ENCODE peak calls at places on chromosomes 4 and X, in eight cellular contexts. S is central memory CD4-positive, alpha-beta T cell; W is PC-3; F is CD8-positive, alpha-beta memory T cell; T is activated CD4-positive, alpha-beta T cell treated with anti-CD3 and anti-CD28 coated beads, Interleukin-2, amount 10 ng/mL, durations not matched to agents 7 days and 5 days; A is AG20443; L is endothelial cell; M is activated CD4-positive, alpha-beta memory T cell treated with anti-CD3 and anti-CD28 coated beads for 36 hours. V is an unnamed sample.
A peak's percentile ranks its signal among the peaks of the same experiment; 100 is the strongest.

GRCh38 chrX:15059488-15059887 is 186.3 kb downstream of the MOSPD2 start:
- DNase-seq in W (peak; percentile 7), A (peak; percentile 7), F (no peak), S (no peak), T (no peak), L (no peak), M (no peak), V (no peak)

GRCh38 chr4:168995537-168996295 is 14.3 kb downstream of the CBR4 start:
- DNase-seq in A (no peak), M (no peak), S (no peak), L (no peak), T (no peak), W (peak; percentile 59), F (no peak), V (no peak)

GRCh38 chrX:13008189-13008533 is 33.3 kb downstream of the TMSB4X start:
- DNase-seq in W (no peak), S (no peak), A (no peak), F (no peak), M (no peak), T (no peak), L (no peak), V (no peak)

GRCh38 chr4:183541081-183542045 is 36.5 kb downstream of the ING2 start:
- DNase-seq in W (no peak), S (no peak), T (no peak), L (no peak), M (no peak), A (peak; percentile 22), F (no peak), V (no peak)

GRCh38 chrX:94744786-94745185 is 1070.8 kb downstream of the FAM133A start:
- DNase-seq in L (no peak), S (no peak), W (no peak), M (no peak), F (no peak), T (no peak), A (no peak), V (no peak)

GRCh38 chr4:2662598-2662997 is 93.5 kb downstream of the TNIP2 start:
- DNase-seq in M (no peak), F (no peak), T (no peak), A (peak; percentile 84), L (no peak), W (peak; percentile 16), S (no peak), V (no peak)

GRCh38 chr4:141926414-141926813 is 290.0 kb downstream of the IL15 start:
- DNase-seq in M (no peak), W (no peak), L (no peak), T (no peak), A (no peak), S (no peak), F (no peak), V (no peak)

GRCh38 chrX:8846271-8846670 is 45.1 kb upstream of the FAM9A start:
- DNase-seq in W (no peak), T (no peak), L (no peak), F (no peak), M (no peak), A (no peak), S (no peak), V (no peak)

GRCh38 chr4:86720508-86721068 is 126.5 kb downstream of the PTPN13 start:
- DNase-seq in M (no peak), W (peak; percentile 24), T (no peak), A (peak; percentile 13), F (no peak), L (no peak), S (no peak), V (no peak)

GRCh38 chr4:74932832-74933561 is at the start of gene PARM1:
- DNase-seq in M (peak; percentile 72), L (peak; percentile 91), S (no peak), A (peak; percentile 85), F (no peak), T (peak; percentile 28), W (peak; percentile 78), V (no peak)

GRCh38 chr4:178672512-178672911 is 1230.3 kb upstream of the AGA start:
- DNase-seq in W (peak; percentile 19), F (no peak), T (no peak), M (no peak), S (no peak), L (no peak), A (no peak), V (no peak)

GRCh38 chr4:3732076-3733028 is 33.8 kb upstream of the ADRA2C start:
- DNase-seq in W (no peak), S (no peak), F (no peak), L (no peak), T (no peak), A (no peak), M (no peak), V (no peak)

GRCh38 chr4:8574796-8575370 is 5.3 kb upstream of the GPR78 start:
- DNase-seq in T (no peak), A (no peak), L (no peak), S (no peak), F (no peak), W (no peak), M (no peak), V (no peak)